ENCODE peak calls at places on chromosomes 16 and 17, in five cellular contexts. D, I, Q, L and R are unnamed samples. For H3K4me1, the result is how much of the 10 kb centered on the place peaks cover.

GRCh38 chr17:45016823-45017222 is 34.6 kb downstream of the DCAKD start:
- DNase-seq in I (no peak), D (no peak), L (no peak), Q (no peak), R (no peak)

GRCh38 chr17:49576121-49576905 is 642 bp downstream of the NXPH3 start:
- DNase-seq in D (peak), I (peak), Q (no peak), L (no peak), R (peak)

GRCh38 chr16:70472786-70473433 is 18.5 kb downstream of the FCSK start:
- DNase-seq in L (no peak), I (no peak), D (no peak), Q (no peak), R (peak)

GRCh38 chr17:4949321-4950074 is 1.2 kb upstream of the PFN1 start:
- DNase-seq in L (peak), Q (peak), D (peak), I (peak), R (peak)

GRCh38 chr16:51549836-51550235 is 398.8 kb upstream of the SALL1 start:
- DNase-seq in D (no peak), L (no peak), I (peak), Q (no peak), R (no peak)

GRCh38 chr16:58243528-58244004 is 45.7 kb upstream of the CSNK2A2 start:
- DNase-seq in I (no peak), L (no peak), D (no peak), Q (no peak), R (no peak)

GRCh38 chr16:84819644-84820304 is at the start of gene CRISPLD2:
- DNase-seq in I (peak), D (peak), L (peak), Q (peak), R (peak)

GRCh38 chr16:3444032-3444388 is 530 bp downstream of the NAA60 start:
- DNase-seq in Q (no peak), D (no peak), L (no peak), I (peak), R (no peak)

GRCh38 chr16:72427001-72427785 is 255.2 kb upstream of the PMFBP1 start:
- DNase-seq in Q (no peak), I (no peak), D (no peak), L (no peak), R (no peak)

GRCh38 chr17:48308591-48308990 is 121.4 kb downstream of the SKAP1 start:
- DNase-seq in I (no peak), D (no peak), L (no peak), Q (no peak), R (no peak)

GRCh38 chr16:75762746-75763145 is 36.5 kb upstream of the CPHXL start:
- DNase-seq in L (no peak), D (no peak), I (no peak), Q (no peak), R (no peak)

GRCh38 chr17:46025510-46025909 is 26.5 kb downstream of the STH start:
- DNase-seq in I (no peak), D (no peak), Q (no peak), L (no peak), R (no peak)

GRCh38 chr17:34517406-34517805 is 62.0 kb upstream of the TMEM132E start:
- DNase-seq in I (no peak), Q (no peak), L (no peak), D (no peak), R (no peak)

GRCh38 chr16:88476203-88476602 is 23.1 kb downstream of the ZFPM1 start:
- DNase-seq in I (no peak), D (no peak), L (no peak), Q (no peak), R (no peak)

GRCh38 chr17:3897731-3898130 is 4.9 kb upstream of the CAMKK1 start:
- DNase-seq in L (no peak), D (no peak), Q (no peak), I (no peak), R (no peak)

GRCh38 chr16:89209522-89210044 is 7.9 kb upstream of the ZNF778 start:
- DNase-seq in D (no peak), I (no peak), L (no peak), Q (peak), R (no peak)

GRCh38 chr16:4536391-4537106 is 2.0 kb downstream of the CDIP1 start:
- DNase-seq in D (no peak), Q (no peak), I (no peak), L (no peak), R (no peak)

GRCh38 chr17:62892870-62893338 is 73.1 kb upstream of the TANC2 start:
- DNase-seq in I (peak), D (no peak), Q (no peak), L (no peak), R (no peak)

GRCh38 chr16:28304214-28304613 is 11.9 kb downstream of the SBK1 start:
- DNase-seq in L (no peak), Q (no peak), D (peak), I (peak), R (peak)

GRCh38 chr17:56886288-56886721 is 27.5 kb downstream of the TRIM25 start:
- DNase-seq in I (no peak), L (no peak), D (no peak), Q (no peak), R (no peak)

GRCh38 chr17:27218041-27218440 is 75.9 kb upstream of the WSB1 start:
- DNase-seq in I (no peak), L (no peak), D (no peak), Q (no peak), R (no peak)

GRCh38 chr16:31880322-31880979 is 6.8 kb downstream of the ZNF267 start:
- DNase-seq in Q (no peak), I (peak), D (no peak), L (no peak), R (no peak)

GRCh38 chr16:85504242-85504641 is 108.9 kb upstream of the GSE1 start:
- DNase-seq in I (no peak), D (no peak), Q (no peak), L (no peak), R (no peak)

GRCh38 chr17:31561469-31562412 is 170.3 kb downstream of the RAB11FIP4 start:
- DNase-seq in D (no peak), I (peak), L (no peak), Q (no peak), R (no peak)

GRCh38 chr16:10929853-10930754 is 12.2 kb downstream of the DEXI start:
- DNase-seq in Q (no peak), I (no peak), D (no peak), L (no peak), R (no peak)

GRCh38 chr17:8275421-8276290 is 12.8 kb upstream of the RANGRF start:
- DNase-seq in I (peak), Q (no peak), L (no peak), D (no peak), R (no peak)
- H3K4me1 ChIP-seq in I (under half), Q (under half), L (under half), D (under half), R (under half)

DNA sequence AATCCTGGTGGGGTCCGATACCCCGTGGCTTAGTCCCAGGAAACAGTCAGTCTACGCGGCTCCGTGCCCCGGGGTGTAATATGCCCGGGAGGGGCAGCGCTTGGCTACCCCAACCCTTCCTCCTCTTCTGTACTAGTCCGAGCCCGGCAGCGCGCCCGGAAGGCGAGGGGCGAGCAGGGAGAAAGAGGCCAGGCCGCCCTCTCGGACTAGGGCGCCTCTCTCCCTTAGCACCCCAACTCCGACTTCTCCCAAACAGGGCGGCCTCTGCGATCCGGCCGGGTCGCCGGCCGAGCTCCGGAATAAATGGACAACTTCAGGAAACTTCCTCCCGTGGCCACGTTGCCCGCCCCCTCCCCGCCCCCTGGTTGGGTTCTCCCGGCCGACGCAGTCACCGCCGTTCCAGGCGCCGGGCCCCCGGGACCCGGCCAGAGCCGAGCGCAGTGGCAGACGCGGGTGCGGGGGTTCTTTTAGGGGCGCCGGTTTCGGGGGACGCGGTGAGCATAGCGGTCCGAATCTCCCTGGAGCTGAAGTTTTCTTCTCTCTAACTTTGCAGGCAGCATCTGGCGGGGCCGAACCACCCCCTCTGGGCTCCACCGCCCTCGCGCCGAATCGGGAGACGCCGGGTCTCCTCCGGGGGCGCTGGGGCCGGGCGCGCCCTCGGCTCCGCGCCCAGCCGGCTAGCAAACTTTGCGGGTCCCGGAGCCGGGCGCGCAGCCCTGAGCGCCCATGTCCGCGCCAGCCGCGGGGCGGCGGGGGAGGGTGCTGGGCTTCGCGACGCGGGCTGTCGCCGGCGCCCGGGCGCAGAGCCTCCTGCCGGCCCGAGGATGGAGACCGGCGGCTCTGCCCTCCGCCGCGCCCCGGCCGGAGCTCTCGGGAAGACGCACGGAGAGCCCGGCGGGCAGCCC is at the start of gene SDK2:
- DNase-seq in D (no peak), L (no peak), I (no peak), Q (peak), R (peak)
- H3K4me3 ChIP-seq in D (peak), L (peak), I (no peak), Q (peak), R (peak)

DNA sequence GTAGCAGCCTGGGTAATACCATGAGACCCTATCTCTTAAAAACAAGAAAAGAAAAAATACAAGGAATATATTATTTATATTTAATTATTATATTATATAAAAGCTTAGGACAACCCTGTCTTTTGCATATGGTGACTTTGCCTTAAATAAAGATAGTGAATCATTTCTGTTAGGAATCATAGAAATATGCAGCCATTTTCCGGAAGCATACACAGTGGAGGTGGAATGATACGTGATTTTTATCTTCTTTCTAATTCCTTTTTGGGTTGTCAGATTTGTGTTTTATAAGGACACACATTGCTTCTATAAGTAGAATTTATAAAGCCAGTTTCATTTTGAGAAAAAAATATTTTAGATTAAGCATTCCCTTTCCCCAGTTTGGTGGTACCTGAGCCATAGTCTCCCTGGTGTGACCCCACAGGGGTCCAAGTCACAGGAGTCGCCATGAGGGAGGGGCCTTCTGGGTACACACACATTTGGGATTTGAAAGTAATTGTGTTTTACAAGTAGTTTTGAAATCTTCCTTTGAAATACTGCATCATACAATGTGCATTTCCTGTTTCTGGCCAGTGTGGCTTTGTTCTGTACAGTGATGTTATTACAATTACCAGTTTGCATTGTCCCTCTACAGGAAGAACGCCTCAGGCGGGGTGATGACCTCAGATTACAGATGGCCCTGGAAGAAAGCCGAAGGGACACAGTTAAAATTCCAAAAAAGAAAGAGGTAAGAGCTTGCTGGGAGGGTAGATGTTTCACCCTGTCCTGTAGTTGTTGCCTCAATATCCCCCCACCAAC is 50.9 kb downstream of the B9D1 start:
- DNase-seq in D (no peak), Q (no peak), L (no peak), I (peak), R (no peak)
- H3K4me1 ChIP-seq in D (under half), Q (under half), L (under half), I (under half), R (under half)

GRCh38 chr17:42348104-42348503 is 40.1 kb downstream of the STAT3 start:
- DNase-seq in L (no peak), I (no peak), D (no peak), Q (no peak), R (no peak)
- H3K4me3 ChIP-seq in L (no peak), I (no peak), D (no peak), Q (no peak), R (no peak)

GRCh38 chr17:57986841-57987581 is 1.0 kb downstream of the VEZF1 start:
- DNase-seq in D (peak), L (no peak), Q (peak), I (peak), R (peak)

GRCh38 chr17:57988301-57989010 is 402 bp upstream of the VEZF1 start:
- DNase-seq in L (peak), I (peak), Q (no peak), D (peak), R (peak)

GRCh38 chr17:57987582-57988300 is at the start of gene VEZF1:
- DNase-seq in D (peak), I (peak), Q (peak), L (peak), R (peak)

GRCh38 chr17:57990037-57990436 is 2.0 kb upstream of the VEZF1 start:
- DNase-seq in I (no peak), L (no peak), Q (no peak), D (no peak), R (no peak)

DNA sequence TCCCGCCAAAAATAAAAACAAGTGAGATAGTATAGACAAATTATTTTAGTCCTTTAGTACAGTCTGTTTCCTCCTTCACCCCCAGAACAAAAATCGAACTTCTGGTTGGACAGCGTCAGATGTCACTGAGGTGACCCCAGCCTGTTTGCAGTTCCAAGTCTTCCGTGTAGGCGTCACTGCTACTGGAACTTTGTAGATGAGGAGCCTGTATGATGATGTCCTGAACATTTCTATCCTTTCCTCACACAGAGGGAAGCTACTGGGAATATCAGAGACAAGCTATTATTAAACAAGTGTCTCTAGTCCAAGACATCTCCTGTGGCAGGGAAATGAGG is 924 bp upstream of the VEZF1 start:
- DNase-seq in I (peak), Q (no peak), D (no peak), L (no peak), R (peak)
- H3K4me1 ChIP-seq in I (under half), Q (under half), D (half or more), L (under half), R (under half)

GRCh38 chr17:6554871-6555330 is 1.5 kb downstream of the PITPNM3 start:
- DNase-seq in Q (no peak), D (no peak), I (no peak), L (no peak), R (no peak)
- H3K4me3 ChIP-seq in Q (peak), D (peak), I (peak), L (peak), R (no peak)

DNA sequence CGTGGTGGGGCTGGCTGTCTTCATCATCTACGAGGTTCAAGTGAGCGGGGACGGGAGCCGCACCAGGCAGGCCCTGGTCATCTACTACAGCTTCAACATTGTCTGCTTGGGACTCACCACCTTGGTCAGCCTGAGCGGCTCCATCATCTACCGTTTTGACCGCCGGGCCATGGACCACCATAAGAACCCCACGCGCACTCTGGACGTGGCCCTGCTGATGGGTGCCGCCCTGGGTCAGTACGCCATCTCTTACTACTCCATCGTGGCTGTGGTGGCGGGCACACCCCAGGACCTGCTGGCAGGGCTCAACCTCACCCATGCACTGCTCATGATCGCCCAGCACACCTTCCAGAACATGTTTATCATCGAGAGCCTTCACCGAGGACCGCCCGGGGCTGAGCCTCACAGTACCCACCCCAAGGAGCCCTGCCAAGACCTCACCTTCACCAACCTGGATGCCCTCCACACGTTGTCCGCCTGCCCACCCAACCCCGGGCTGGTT is 5.1 kb upstream of the OTOP3 start:
- DNase-seq in Q (no peak), D (no peak), L (no peak), I (no peak), R (no peak)
- H3K4me1 ChIP-seq in Q (under half), D (under half), L (under half), I (under half), R (under half)